ENCODE peak calls at places on chromosomes 5 and 9, in ten cellular contexts. J is HL-60, H is kidney epithelial cell, I is dorsolateral prefrontal cortex, A is adrenal gland, T is PC-9, N is thoracic aorta, O is heart left ventricle, Z is GM12878, R is breast epithelium. L is an unnamed sample. For H3K27me3, the result is how much of the 10 kb centered on the place peaks cover.

GRCh38 chr5:147303976-147304375 is 69.2 kb downstream of the STK32A start:
- DNase-seq in J (no peak), H (peak), I (no peak), A (peak), T (peak), N (no peak), O (no peak), Z (no peak), R (no peak), L (no peak)

GRCh38 chr5:37275521-37275920 is 26.3 kb upstream of the CPLANE1 start:
- DNase-seq in J (no peak), H (no peak), I (no peak), A (no peak), T (peak), N (no peak), O (no peak), Z (no peak), R (no peak), L (no peak)

GRCh38 chr9:133944746-133945135 is 47.4 kb downstream of the VAV2 start:
- DNase-seq in J (no peak), H (peak), I (peak), A (peak), T (peak), N (no peak), O (no peak), Z (no peak), R (peak), L (no peak)

GRCh38 chr9:72294952-72295351 is 70.1 kb downstream of the ZFAND5 start:
- DNase-seq in J (peak), H (no peak), I (no peak), A (peak), T (no peak), N (no peak), O (no peak), Z (no peak), R (no peak), L (no peak)

GRCh38 chr9:91185193-91185886 is 176.4 kb downstream of the AUH start:
- DNase-seq in J (no peak), H (no peak), I (no peak), A (no peak), T (no peak), N (no peak), O (no peak), Z (no peak), R (no peak), L (no peak)

GRCh38 chr5:15480436-15480835 is 19.5 kb upstream of the FBXL7 start:
- DNase-seq in J (no peak), H (no peak), I (no peak), A (no peak), T (no peak), N (no peak), O (no peak), Z (no peak), R (no peak), L (no peak)

GRCh38 chr5:9888517-9888916 is 258.4 kb upstream of the TAS2R1 start:
- DNase-seq in J (no peak), H (peak), I (peak), A (peak), T (no peak), N (no peak), O (no peak), Z (no peak), R (no peak), L (no peak)

GRCh38 chr5:84239509-84239908 is 145.2 kb downstream of the EDIL3 start:
- DNase-seq in J (no peak), H (no peak), I (no peak), A (no peak), T (peak), N (no peak), O (no peak), Z (no peak), R (no peak), L (no peak)

GRCh38 chr5:60092671-60093422 is 199.3 kb upstream of the PDE4D start:
- DNase-seq in J (no peak), H (peak), I (no peak), A (no peak), T (peak), N (no peak), O (no peak), Z (no peak), R (no peak), L (no peak)

GRCh38 chr5:115267617-115268016 is 4.9 kb upstream of the PGGT1B start:
- DNase-seq in J (no peak), H (no peak), I (no peak), A (no peak), T (no peak), N (no peak), O (no peak), Z (no peak), R (no peak), L (no peak)

GRCh38 chr5:61817472-61818326 is 485.6 kb downstream of the ZSWIM6 start:
- DNase-seq in J (no peak), H (peak), I (peak), A (peak), T (peak), N (no peak), O (peak), Z (no peak), R (peak), L (peak)

GRCh38 chr5:19987594-19988345 is at the start of gene CDH18:
- DNase-seq in J (no peak), H (peak), I (peak), A (peak), T (peak), N (no peak), O (no peak), Z (no peak), R (peak), L (no peak)

GRCh38 chr9:4887556-4887955 is 94.8 kb downstream of the RCL1 start:
- DNase-seq in J (no peak), H (no peak), I (peak), A (no peak), T (no peak), N (peak), O (peak), Z (no peak), R (no peak), L (peak)

GRCh38 chr5:82448374-82448773 is 170.2 kb upstream of the RPS23 start:
- DNase-seq in J (no peak), H (no peak), I (no peak), A (no peak), T (no peak), N (no peak), O (no peak), Z (no peak), R (no peak), L (no peak)

GRCh38 chr9:101376117-101376866 is 8.5 kb downstream of the BAAT start:
- DNase-seq in J (no peak), H (no peak), I (peak), A (peak), T (no peak), N (no peak), O (peak), Z (no peak), R (no peak), L (no peak)

GRCh38 chr5:58887721-58888409 is 305.0 kb downstream of the RAB3C start:
- DNase-seq in J (no peak), H (no peak), I (no peak), A (peak), T (no peak), N (no peak), O (peak), Z (no peak), R (no peak), L (peak)

GRCh38 chr9:3650994-3651622 is 125.3 kb upstream of the RFX3 start:
- DNase-seq in J (no peak), H (no peak), I (no peak), A (no peak), T (no peak), N (no peak), O (no peak), Z (peak), R (no peak), L (no peak)

GRCh38 chr5:174690256-174690655 is 34.1 kb upstream of the MSX2 start:
- DNase-seq in J (no peak), H (no peak), I (no peak), A (peak), T (no peak), N (no peak), O (no peak), Z (no peak), R (no peak), L (no peak)

GRCh38 chr9:97993000-97993399 is 9.9 kb downstream of the ANP32B start:
- DNase-seq in J (peak), H (no peak), I (no peak), A (no peak), T (no peak), N (no peak), O (no peak), Z (no peak), R (no peak), L (no peak)

GRCh38 chr9:105647595-105648349 is 14.5 kb upstream of the TAL2 start:
- DNase-seq in J (no peak), H (no peak), I (no peak), A (no peak), T (no peak), N (no peak), O (no peak), Z (no peak), R (no peak), L (no peak)

DNA sequence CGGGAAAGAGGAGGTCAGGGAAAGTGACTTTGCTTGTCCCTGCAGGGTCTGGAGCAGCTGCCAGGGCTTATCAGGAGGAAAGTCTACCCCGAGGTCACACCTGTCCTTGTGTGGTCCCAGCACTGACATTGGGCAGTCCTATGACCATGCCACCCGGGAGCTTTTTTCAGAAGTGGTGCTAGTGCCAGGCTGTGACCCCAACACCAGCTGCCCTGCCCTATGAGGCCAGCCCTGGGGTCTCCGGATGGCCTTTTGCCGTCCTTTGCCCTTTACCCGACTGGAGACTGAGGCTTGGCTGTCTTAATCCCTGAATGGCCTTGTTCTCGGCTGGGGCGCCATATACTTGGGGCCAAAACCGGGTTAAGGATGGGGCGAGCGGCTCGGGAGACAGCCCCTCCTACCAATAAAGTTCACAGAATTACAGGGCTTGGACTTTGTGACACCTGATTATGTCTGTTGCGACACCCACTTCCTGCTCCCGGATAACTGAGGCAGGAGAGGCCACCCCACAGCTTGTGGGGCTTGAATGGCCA is 22.2 kb upstream of the SLC9A3 start:
- DNase-seq in J (no peak), H (no peak), I (peak), A (peak), T (no peak), N (no peak), O (no peak), Z (no peak), R (no peak), L (no peak)
- H3K27me3 ChIP-seq in J (under half), H (under half), I (under half), A (under half), T (half or more), N (under half), O (half or more), Z (under half), R (half or more), L (under half)

GRCh38 chr5:176881816-176882565 is 17.2 kb downstream of the HK3 start:
- DNase-seq in J (no peak), H (no peak), I (no peak), A (no peak), T (no peak), N (no peak), O (no peak), Z (no peak), R (no peak), L (no peak)
- H3K27me3 ChIP-seq in J (under half), H (under half), I (under half), A (under half), T (under half), N (under half), O (under half), Z (under half), R (under half), L (under half)

DNA sequence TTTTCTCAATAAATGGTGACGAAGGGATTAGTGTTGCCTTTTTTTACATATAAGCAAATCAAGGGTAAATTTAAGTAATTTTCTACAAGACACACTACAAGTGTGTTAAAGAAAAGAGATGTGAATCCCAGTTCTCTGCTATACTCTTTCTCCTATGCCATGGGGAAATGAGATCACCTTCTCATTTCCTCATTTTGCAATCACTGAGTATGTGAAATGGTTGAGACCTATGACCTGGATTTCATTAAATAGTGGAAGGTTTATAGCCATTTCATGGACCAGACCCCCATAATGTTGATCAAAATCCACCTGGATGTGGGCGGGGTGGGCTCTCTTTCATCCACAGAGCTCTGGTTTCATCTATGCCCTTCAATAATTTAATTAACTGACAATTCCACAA is 66.9 kb upstream of the SLIT3 start:
- DNase-seq in J (no peak), H (no peak), I (no peak), A (no peak), T (no peak), N (no peak), O (no peak), Z (no peak), R (no peak), L (no peak)
- H3K27me3 ChIP-seq in J (under half), H (under half), I (under half), A (under half), T (under half), N (under half), O (under half), Z (under half), R (under half), L (under half)

DNA sequence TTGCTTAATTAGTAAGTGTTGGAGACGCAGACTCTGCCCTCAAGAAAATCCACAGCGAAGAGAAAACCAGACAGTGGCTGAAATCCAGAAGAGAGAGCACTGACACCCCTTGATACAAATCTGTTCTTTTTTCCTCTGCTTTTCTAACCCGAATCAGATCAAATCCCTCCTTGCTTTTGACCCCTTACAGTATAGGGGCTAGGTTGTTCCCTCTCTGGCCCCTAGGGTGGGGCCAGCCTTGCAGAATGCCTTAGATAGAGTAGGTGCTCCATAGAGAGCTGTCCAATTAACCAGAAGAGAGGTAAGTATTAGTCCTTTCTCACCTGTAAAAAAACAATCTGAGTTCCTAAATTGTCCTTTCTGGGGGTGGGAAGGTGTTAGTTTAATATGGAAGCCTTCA is 10.1 kb downstream of the C1QTNF2 start:
- DNase-seq in J (no peak), H (no peak), I (no peak), A (no peak), T (no peak), N (no peak), O (no peak), Z (no peak), R (no peak), L (no peak)
- H3K27me3 ChIP-seq in J (under half), H (under half), I (under half), A (under half), T (under half), N (under half), O (under half), Z (under half), R (under half), L (under half)

GRCh38 chr9:126608551-126608950 is 5.2 kb upstream of the LMX1B start:
- DNase-seq in J (no peak), H (no peak), I (peak), A (no peak), T (no peak), N (no peak), O (no peak), Z (no peak), R (no peak), L (no peak)
- H3K27me3 ChIP-seq in J (under half), H (half or more), I (under half), A (under half), T (under half), N (under half), O (half or more), Z (under half), R (under half), L (half or more)